ENCODE peak calls at places on chromosomes 5 and 9, in six cellular contexts. I, P, L, A, V and C are unnamed samples.

GRCh38 chr5:37005946-37006540 is 129.5 kb downstream of the NIPBL start:
- DNase-seq in I (no peak), P (no peak), L (no peak), A (peak; percentile 23), V (no peak), C (no peak)

GRCh38 chr9:129197978-129198736 is 20.1 kb upstream of the IER5L start:
- DNase-seq in I (peak; percentile 45), P (peak; percentile 62), L (peak; percentile 40), A (peak; percentile 91), V (no peak), C (no peak)

GRCh38 chr5:181237758-181238385 is 5.8 kb downstream of the RACK1 start:
- DNase-seq in I (no peak), P (no peak), L (no peak), A (no peak), V (no peak), C (no peak)

GRCh38 chr5:151931260-151931659 is 6.6 kb upstream of the GLRA1 start:
- DNase-seq in I (no peak), P (no peak), L (no peak), A (no peak), V (no peak), C (no peak)

GRCh38 chr9:112846528-112847488 is 43.9 kb downstream of the SLC46A2 start:
- DNase-seq in I (no peak), P (no peak), L (no peak), A (peak; percentile 79), V (no peak), C (peak; percentile 57)

GRCh38 chr9:98658965-98659364 is 49.8 kb downstream of the GABBR2 start:
- DNase-seq in I (no peak), P (no peak), L (no peak), A (peak; percentile 90), V (no peak), C (no peak)

GRCh38 chr9:27368317-27368985 is 71.5 kb upstream of the EQTN start:
- DNase-seq in I (no peak), P (peak; percentile 29), L (no peak), A (no peak), V (no peak), C (no peak)

GRCh38 chr9:1959347-1959746 is 55.8 kb upstream of the SMARCA2 start:
- DNase-seq in I (no peak), P (no peak), L (no peak), A (no peak), V (no peak), C (no peak)

GRCh38 chr5:144203750-144204596 is 33.3 kb downstream of the KCTD16 start:
- DNase-seq in I (no peak), P (peak; percentile 20), L (peak; percentile 18), A (peak; percentile 62), V (no peak), C (no peak)

GRCh38 chr5:59286510-59286909 is 607.0 kb downstream of the PDE4D start:
- DNase-seq in I (no peak), P (no peak), L (no peak), A (no peak), V (no peak), C (no peak)

DNA sequence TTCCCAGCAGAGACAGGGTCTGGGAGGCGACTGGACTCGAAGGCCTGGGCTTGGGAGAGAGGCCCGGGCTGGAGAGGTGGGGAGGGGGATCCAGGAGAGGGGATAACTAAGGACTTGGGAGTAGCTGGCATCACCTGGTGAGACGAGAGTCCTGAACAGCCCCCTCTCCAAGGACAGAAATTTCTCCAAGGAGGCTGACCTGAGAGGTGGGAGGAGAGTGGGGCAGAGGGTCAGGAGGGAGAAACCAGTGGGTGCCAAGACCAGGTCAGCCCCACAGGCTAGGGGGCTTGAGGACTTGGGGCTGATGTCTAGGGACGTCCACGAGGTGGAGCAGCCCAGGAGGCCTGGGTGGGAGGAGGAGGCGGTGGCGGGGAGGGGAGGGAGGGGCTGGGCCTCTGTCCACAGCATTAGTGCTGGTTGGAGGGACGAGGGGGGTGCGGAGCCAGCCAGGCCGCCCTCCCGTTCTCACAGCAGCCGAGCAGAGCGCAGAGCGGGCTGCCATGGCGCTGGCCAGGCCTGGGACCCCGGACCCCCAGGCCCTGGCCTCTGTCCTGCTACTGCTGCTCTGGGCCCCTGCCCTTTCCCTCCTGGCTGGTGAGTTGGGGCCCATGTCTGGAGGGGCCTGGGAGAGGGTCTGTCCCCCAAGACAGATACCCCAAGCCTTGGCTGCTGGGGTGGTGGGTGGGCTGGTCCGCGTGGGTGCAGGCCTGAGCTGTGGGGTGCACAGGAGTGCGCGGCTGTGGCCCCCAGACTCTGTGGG is at the start of gene CRB2:
- DNase-seq in I (no peak), P (no peak), L (no peak), A (no peak), V (no peak), C (no peak)
- H3K4me3 ChIP-seq in I (peak within 1 kb of the TSS; percentile 15), P (no peak within 1 kb of the TSS), L (no peak within 1 kb of the TSS), A (no peak within 1 kb of the TSS), V (no peak within 1 kb of the TSS), C (no peak within 1 kb of the TSS)

GRCh38 chr5:169736653-169737052 is 99.6 kb downstream of the DOCK2 start:
- DNase-seq in I (no peak), P (no peak), L (no peak), A (no peak), V (no peak), C (no peak)

GRCh38 chr5:169728418-169728817 is 91.3 kb downstream of the DOCK2 start:
- DNase-seq in I (no peak), P (no peak), L (no peak), A (no peak), V (no peak), C (no peak)

GRCh38 chr5:169735913-169736312 is 98.8 kb downstream of the DOCK2 start:
- DNase-seq in I (no peak), P (no peak), L (no peak), A (no peak), V (no peak), C (no peak)

GRCh38 chr5:169731221-169731620 is 94.1 kb downstream of the DOCK2 start:
- DNase-seq in I (no peak), P (no peak), L (no peak), A (no peak), V (no peak), C (no peak)
- H3K36me3 ChIP-seq in I (no peaks in the 10 kb centered on the region), P (no peaks in the 10 kb centered on the region), L (no peaks in the 10 kb centered on the region), A (no peaks in the 10 kb centered on the region), V (no peaks in the 10 kb centered on the region), C (no peaks in the 10 kb centered on the region)

GRCh38 chr5:142063878-142064331 is 44.7 kb upstream of the NDFIP1 start:
- DNase-seq in I (no peak), P (peak; percentile 78), L (peak; percentile 87), A (peak; percentile 77), V (no peak), C (peak; percentile 74)

GRCh38 chr5:142065273-142065672 is 43.3 kb upstream of the NDFIP1 start:
- DNase-seq in I (no peak), P (no peak), L (no peak), A (peak; percentile 32), V (no peak), C (no peak)

GRCh38 chr5:142059304-142059940 is 46.6 kb upstream of the GNPDA1 start:
- DNase-seq in I (no peak), P (no peak), L (peak; percentile 63), A (no peak), V (no peak), C (peak; percentile 67)

GRCh38 chr5:142057697-142058056 is 44.9 kb upstream of the GNPDA1 start:
- DNase-seq in I (no peak), P (no peak), L (no peak), A (no peak), V (no peak), C (no peak)

GRCh38 chr5:142063376-142063775 is 45.2 kb upstream of the NDFIP1 start:
- DNase-seq in I (no peak), P (no peak), L (no peak), A (no peak), V (no peak), C (no peak)
- H3K4me3 ChIP-seq in I (peak overlapping the region; percentile 47), P (no peak overlapping the region), L (no peak overlapping the region), A (no peak overlapping the region), V (no peak overlapping the region), C (no peak overlapping the region)

DNA sequence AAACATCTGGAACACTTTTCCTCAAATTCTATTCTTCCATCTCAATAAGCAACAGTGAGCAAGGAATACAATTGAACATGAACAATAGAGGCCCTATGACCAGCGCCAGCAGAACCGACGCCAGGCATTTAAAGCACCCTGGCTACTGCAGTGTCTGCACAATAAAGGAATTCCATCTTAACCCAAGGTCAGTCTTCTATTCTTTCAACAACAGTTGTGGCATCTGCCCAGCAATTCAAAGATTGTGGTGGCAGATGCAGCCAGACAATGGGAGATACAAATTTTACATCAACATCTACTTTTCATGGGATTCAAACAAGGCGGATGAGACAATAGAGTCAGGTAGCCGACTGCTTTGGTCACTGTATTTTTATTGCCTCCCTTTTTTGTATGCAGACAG is 65.9 kb downstream of the ELL2 start:
- DNase-seq in I (no peak), P (no peak), L (no peak), A (peak; percentile 80), V (no peak), C (no peak)
- H3K36me3 ChIP-seq in I (no peaks in the 10 kb centered on the region), P (no peaks in the 10 kb centered on the region), L (no peaks in the 10 kb centered on the region), A (peaks cover 22% of the 10 kb centered on the region), V (peaks cover 75% of the 10 kb centered on the region), C (peaks cover 100% of the 10 kb centered on the region)

DNA sequence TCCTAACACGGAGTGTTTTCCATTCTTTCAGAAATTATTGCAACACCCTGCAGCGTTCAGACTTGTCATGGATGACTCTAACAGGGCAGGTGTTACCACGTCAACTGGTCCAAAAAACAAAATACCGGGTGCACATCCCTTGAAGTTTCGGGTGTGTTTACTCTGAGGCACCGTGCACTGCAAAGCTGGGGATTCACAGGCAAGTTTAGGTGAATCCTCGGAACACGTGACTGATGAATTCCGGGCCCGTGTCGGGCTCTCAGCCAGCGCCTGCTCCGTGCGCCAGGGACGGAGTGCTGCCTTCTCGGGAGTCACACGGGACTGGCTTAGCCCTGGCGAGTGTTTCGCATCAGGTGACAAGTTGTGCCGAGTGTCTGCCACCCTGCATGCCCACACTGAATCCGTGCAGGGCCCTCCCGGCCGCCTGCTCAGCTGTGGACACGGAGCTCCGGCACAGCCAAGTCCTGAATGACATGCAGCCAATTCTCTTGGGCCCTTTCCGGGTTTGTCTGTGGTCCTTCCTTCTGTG is 66.0 kb upstream of the IRX4 start:
- DNase-seq in I (peak; percentile 50), P (no peak), L (no peak), A (no peak), V (peak; percentile 55), C (no peak)
- H3K4me3 ChIP-seq in I (peak overlapping the region; percentile 52), P (no peak overlapping the region), L (no peak overlapping the region), A (no peak overlapping the region), V (no peak overlapping the region), C (no peak overlapping the region)

GRCh38 chr9:127116946-127117345 is 5.5 kb downstream of the ANGPTL2 start:
- DNase-seq in I (no peak), P (no peak), L (no peak), A (peak; percentile 28), V (peak; percentile 25), C (no peak)

GRCh38 chr9:127112683-127113539 is 9.5 kb downstream of the ANGPTL2 start:
- DNase-seq in I (no peak), P (no peak), L (no peak), A (no peak), V (peak; percentile 41), C (peak; percentile 52)

GRCh38 chr9:127113540-127113928 is 8.9 kb downstream of the ANGPTL2 start:
- DNase-seq in I (no peak), P (no peak), L (no peak), A (no peak), V (no peak), C (no peak)

GRCh38 chr9:127116088-127116726 is 6.2 kb downstream of the ANGPTL2 start:
- DNase-seq in I (no peak), P (no peak), L (no peak), A (no peak), V (peak; percentile 21), C (no peak)

DNA sequence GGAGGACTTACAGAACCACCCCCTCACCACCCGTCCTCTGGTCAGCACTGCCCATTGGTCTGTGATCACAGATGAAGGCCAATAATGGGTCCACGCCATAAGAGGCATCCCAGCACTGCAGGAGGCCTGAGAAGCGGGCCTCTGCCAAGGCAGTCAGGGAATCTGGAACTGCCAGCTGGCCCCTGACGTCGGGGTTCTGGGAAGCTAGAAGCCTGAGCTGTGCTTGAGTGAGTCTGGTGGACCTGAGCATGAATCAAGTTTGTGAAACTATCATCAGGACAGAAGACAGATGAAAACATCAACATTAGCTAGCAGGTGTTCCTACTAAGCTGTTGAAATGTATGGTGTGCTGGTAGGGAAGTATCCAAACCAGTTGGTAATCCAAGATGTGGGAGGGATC is 7.8 kb downstream of the ANGPTL2 start:
- DNase-seq in I (no peak), P (no peak), L (no peak), A (no peak), V (peak; percentile 21), C (peak; percentile 43)
- H3K36me3 ChIP-seq in I (no peaks in the 10 kb centered on the region), P (no peaks in the 10 kb centered on the region), L (no peaks in the 10 kb centered on the region), A (no peaks in the 10 kb centered on the region), V (no peaks in the 10 kb centered on the region), C (no peaks in the 10 kb centered on the region)